ENCODE peak calls at places on chromosomes 7 and 10, in four cellular contexts. B is heart left ventricle, Q is PC-3, I is H9. E is an unnamed sample.

GRCh38 chr10:84654671-84655070 is 326.3 kb downstream of the CCSER2 start:
- DNase-seq in B (no peak), Q (peak), I (no peak), E (no peak)

GRCh38 chr7:131249003-131249402 is 78.7 kb upstream of the MKLN1 start:
- DNase-seq in B (peak), Q (peak), I (no peak), E (no peak)

GRCh38 chr7:124907490-124907889 is 22.1 kb downstream of the POT1 start:
- DNase-seq in B (no peak), Q (no peak), I (no peak), E (no peak)

GRCh38 chr10:96263173-96263572 is 8.2 kb downstream of the BLNK start:
- DNase-seq in B (no peak), Q (no peak), I (no peak), E (no peak)

GRCh38 chr7:102991077-102991539 is 78.3 kb downstream of the LRRC17 start:
- DNase-seq in B (no peak), Q (peak), I (no peak), E (no peak)

GRCh38 chr10:5564537-5565204 is 39.9 kb downstream of the CALML3 start:
- DNase-seq in B (no peak), Q (no peak), I (no peak), E (no peak)

GRCh38 chr7:55438765-55439525 is 73.8 kb downstream of the LANCL2 start:
- DNase-seq in B (peak), Q (peak), I (no peak), E (no peak)

GRCh38 chr7:152969335-152969734 is 209.8 kb downstream of the ACTR3B start:
- DNase-seq in B (no peak), Q (no peak), I (no peak), E (no peak)

GRCh38 chr10:86648706-86649426 is 5.5 kb upstream of the OPN4 start:
- DNase-seq in B (peak), Q (peak), I (no peak), E (peak)

GRCh38 chr10:73889014-73889413 is 14.7 kb upstream of the CAMK2G start:
- DNase-seq in B (peak), Q (peak), I (peak), E (no peak)

GRCh38 chr7:75650062-75650461 is 88.7 kb downstream of the HIP1 start:
- DNase-seq in B (no peak), Q (no peak), I (peak), E (no peak)

GRCh38 chr10:81013771-81014170 is 476.1 kb downstream of the SH2D4B start:
- DNase-seq in B (no peak), Q (no peak), I (no peak), E (no peak)

GRCh38 chr7:67913604-67914003 is 917.0 kb downstream of the TYW1 start:
- DNase-seq in B (no peak), Q (no peak), I (no peak), E (no peak)

GRCh38 chr10:36373424-36374096 is 731.5 kb upstream of the FZD8 start:
- DNase-seq in B (no peak), Q (no peak), I (peak), E (no peak)

GRCh38 chr7:5077740-5078139 is 32.1 kb downstream of the RBAK start:
- DNase-seq in B (no peak), Q (peak), I (no peak), E (no peak)

GRCh38 chr7:92246363-92247101 is 758 bp downstream of the ANKIB1 start:
- DNase-seq in B (peak), Q (peak), I (peak), E (no peak)

GRCh38 chr7:119572541-119572940 is 700.4 kb upstream of the KCND2 start:
- DNase-seq in B (no peak), Q (no peak), I (peak), E (no peak)

GRCh38 chr7:139108256-139109187 is 998 bp downstream of the ZC3HAV1 start:
- DNase-seq in B (peak), Q (peak), I (peak), E (no peak)

GRCh38 chr7:105581066-105581811 is at the start of gene EFCAB10:
- DNase-seq in B (peak), Q (no peak), I (peak), E (peak)

GRCh38 chr7:139739863-139740597 is 37.8 kb downstream of the HIPK2 start:
- DNase-seq in B (peak), Q (peak), I (no peak), E (no peak)

GRCh38 chr7:11228515-11228914 is 254.8 kb downstream of the PHF14 start:
- DNase-seq in B (peak), Q (peak), I (no peak), E (no peak)

GRCh38 chr10:124545346-124545745 is 83.7 kb downstream of the LHPP start:
- DNase-seq in B (no peak), Q (no peak), I (no peak), E (no peak)

GRCh38 chr10:78543749-78544446 is 510.2 kb downstream of the RPS24 start:
- DNase-seq in B (peak), Q (no peak), I (no peak), E (no peak)

GRCh38 chr7:40199076-40199802 is 64.4 kb downstream of the SUGCT start:
- DNase-seq in B (no peak), Q (peak), I (no peak), E (peak)

GRCh38 chr7:111392976-111393762 is 169.1 kb downstream of the IMMP2L start:
- DNase-seq in B (peak), Q (no peak), I (no peak), E (no peak)

GRCh38 chr10:34255075-34255474 is 560.0 kb downstream of the PARD3 start:
- DNase-seq in B (no peak), Q (peak), I (no peak), E (no peak)

GRCh38 chr7:34165927-34166550 is 260.7 kb downstream of the BMPER start:
- DNase-seq in B (no peak), Q (peak), I (no peak), E (no peak)

GRCh38 chr7:28784166-28784870 is 173.8 kb downstream of the TRIL start:
- DNase-seq in B (no peak), Q (no peak), I (no peak), E (no peak)

GRCh38 chr7:130758429-130759056 is 24.5 kb upstream of the KLF14 start:
- DNase-seq in B (no peak), Q (peak), I (no peak), E (no peak)

GRCh38 chr7:90931996-90932912 is 332.0 kb upstream of the FZD1 start:
- DNase-seq in B (no peak), Q (no peak), I (no peak), E (no peak)

GRCh38 chr7:116952640-116953371 is 495 bp upstream of the ST7 start:
- DNase-seq in B (peak), Q (peak), I (peak), E (peak)

GRCh38 chr10:102537948-102538347 is 34.2 kb downstream of the SUFU start:
- DNase-seq in B (no peak), Q (no peak), I (no peak), E (no peak)

GRCh38 chr10:102537367-102537766 is 33.6 kb downstream of the SUFU start:
- DNase-seq in B (no peak), Q (no peak), I (no peak), E (no peak)

GRCh38 chr10:102538811-102539210 is 35.0 kb downstream of the SUFU start:
- DNase-seq in B (no peak), Q (no peak), I (no peak), E (no peak)

GRCh38 chr10:102542800-102543418 is 39.1 kb downstream of the SUFU start:
- DNase-seq in B (no peak), Q (peak), I (no peak), E (no peak)

DNA sequence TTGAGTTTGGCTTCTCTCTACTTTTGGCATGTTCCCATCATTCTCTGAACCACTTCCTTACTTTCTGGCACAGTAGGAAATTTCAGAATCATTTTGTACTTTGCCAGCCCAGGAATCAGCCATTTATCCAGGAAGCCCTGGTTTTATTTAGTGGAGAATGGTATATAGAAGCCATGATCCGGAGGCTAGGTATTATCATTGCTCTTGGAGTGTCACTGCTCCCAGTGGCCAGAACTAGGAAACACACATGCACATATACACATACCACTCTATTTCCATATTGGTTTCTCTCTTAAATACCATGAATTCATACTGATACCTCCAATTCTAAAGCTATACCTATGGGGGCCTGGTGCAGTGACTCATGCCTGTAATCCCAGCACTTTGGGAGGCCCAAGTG is 36.3 kb downstream of the SUFU start:
- DNase-seq in B (no peak), Q (peak), I (no peak), E (no peak)
- TF ChIP-seq CTCF in B (peak), Q (peak), I (peak), E (peak)

GRCh38 chr7:107128217-107128616 is 40.6 kb upstream of the HBP1 start:
- DNase-seq in B (no peak), Q (no peak), I (no peak), E (no peak)

GRCh38 chr7:107128748-107129147 is 40.1 kb upstream of the HBP1 start:
- DNase-seq in B (no peak), Q (no peak), I (no peak), E (no peak)

GRCh38 chr7:107125475-107125874 is 43.3 kb upstream of the HBP1 start:
- DNase-seq in B (no peak), Q (no peak), I (no peak), E (no peak)

GRCh38 chr7:107133396-107133795 is 35.4 kb upstream of the HBP1 start:
- DNase-seq in B (no peak), Q (no peak), I (no peak), E (no peak)

DNA sequence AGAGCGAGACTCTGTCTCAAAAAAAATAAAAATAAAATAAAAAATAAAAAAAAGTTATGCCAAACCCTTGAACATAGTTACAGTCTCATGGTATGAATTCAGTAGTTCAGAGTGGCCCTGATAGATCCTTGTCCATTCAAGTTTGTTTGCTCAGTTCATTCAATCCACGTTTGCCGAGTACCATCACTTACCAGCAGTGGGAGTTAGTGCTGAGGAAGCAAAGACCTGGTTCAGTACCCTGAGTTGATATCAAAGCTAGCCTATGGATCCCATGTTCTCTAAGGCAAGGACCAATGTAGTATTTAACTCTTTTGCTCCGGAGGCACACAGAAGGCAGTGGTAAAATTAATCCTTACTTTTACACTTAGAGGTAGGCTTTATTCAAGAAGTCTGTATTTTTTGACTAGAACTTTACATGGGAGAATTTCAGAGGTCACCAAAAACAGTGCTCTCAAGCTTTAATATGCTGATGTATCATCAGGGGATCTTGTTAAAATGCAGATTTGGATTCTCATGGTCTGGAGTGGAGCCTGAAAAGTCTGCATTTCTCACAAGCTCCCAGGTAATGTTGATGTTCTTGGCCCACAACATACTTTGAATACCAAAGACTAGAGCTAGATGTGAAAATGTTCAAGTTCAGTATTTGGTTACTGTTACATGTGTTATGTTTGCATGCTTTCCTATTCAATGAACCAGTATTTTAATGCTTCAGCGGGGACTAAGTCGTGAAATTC is 38.1 kb upstream of the HBP1 start:
- DNase-seq in B (no peak), Q (peak), I (peak), E (no peak)
- TF ChIP-seq CTCF in B (peak), Q (peak), I (peak), E (no peak)

DNA sequence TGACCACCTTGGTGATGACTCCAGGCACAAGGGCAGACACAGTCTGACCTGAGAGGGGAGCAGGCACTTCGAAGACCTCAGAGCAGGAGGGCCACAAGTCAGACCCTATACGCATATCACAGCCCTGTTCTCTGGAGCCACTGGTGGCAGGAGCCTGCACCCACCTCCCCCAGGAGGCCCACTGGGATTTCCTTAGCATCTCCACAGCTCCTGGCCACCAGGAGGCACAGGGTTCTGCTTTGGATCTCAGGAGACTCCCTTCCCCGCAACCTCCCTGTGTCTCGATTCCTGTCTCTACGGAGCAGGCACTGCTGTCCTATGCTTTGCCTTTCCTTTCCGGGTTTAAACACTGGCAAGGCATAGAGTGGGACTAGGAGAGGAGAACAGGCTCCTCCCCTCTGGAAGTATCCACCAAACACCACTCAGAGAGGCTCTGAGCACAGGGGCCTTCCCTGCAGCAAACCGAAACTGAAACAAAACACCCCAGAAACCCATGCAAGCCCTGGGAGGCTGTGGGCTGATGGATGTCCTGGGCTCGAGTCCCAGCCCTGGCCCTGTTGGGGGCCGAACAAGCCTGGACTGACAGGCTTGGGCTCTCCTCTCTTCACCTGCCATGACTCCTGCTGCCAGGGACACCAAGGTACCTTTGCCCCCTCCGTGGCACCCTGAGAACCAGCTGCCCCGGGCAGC is 166.3 kb downstream of the NEURL1 start:
- DNase-seq in B (peak), Q (no peak), I (no peak), E (peak)
- TF ChIP-seq CTCF in B (no peak), Q (no peak), I (peak), E (peak)

GRCh38 chr7:43766564-43766963 is 8.1 kb downstream of the BLVRA start:
- DNase-seq in B (no peak), Q (no peak), I (no peak), E (peak)
- TF ChIP-seq CTCF in B (no peak), Q (no peak), I (no peak), E (no peak)

DNA sequence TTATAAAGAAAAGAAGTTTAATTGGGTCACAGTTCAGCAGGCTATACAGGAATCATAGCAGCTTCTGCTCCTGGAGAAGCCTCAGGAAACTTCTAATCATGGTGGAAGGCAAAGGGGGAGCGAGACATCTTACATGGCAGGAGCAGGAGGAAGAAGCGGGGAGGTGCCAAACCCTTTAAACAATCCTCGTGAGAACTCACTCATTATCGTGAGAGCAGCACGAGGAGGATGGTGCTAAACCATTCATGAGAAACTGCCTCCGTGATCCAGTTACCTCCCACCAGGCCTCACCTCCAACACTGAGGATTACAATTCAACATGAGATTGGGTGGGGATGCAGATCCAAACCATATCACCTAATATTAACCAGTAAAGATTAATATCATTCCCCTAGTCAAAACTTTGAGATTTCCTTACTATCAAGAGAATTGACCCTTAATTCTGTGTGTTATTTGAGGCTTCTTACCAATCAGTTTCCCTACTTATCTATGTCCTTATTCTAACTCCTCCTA is 1.6 kb upstream of the SMO start:
- DNase-seq in B (no peak), Q (no peak), I (no peak), E (no peak)
- TF ChIP-seq CTCF in B (no peak), Q (no peak), I (no peak), E (no peak)

DNA sequence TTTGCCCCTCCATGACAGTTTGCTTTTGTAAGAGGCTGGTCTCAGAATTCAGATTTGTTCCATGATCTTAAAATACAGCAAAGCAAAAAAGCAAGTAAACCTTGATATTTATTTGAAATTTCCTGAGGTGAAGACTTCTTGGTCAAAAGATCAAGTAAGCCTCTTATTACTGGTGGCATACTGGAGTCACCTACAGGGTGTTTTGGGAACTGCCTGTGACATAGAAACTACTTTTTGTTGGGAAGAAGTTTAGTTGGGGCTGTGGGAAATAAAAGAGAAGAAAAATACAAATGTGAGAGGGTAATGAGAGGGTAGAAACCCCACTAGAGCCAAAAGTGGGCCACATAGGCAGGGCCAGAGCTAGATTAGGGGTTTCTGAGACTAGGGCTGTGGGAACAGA is 217.9 kb downstream of the OTUD1 start:
- DNase-seq in B (no peak), Q (peak), I (no peak), E (no peak)
- TF ChIP-seq CTCF in B (peak), Q (peak), I (peak), E (no peak)

GRCh38 chr10:132636358-132636757 is 98.8 kb downstream of the INPP5A start:
- DNase-seq in B (no peak), Q (no peak), I (no peak), E (no peak)

GRCh38 chr10:132634947-132635271 is 97.3 kb downstream of the INPP5A start:
- DNase-seq in B (no peak), Q (no peak), I (no peak), E (no peak)

GRCh38 chr10:132639470-132639869 is 101.9 kb downstream of the INPP5A start:
- DNase-seq in B (no peak), Q (no peak), I (no peak), E (no peak)

GRCh38 chr10:132638130-132638515 is 100.5 kb downstream of the INPP5A start:
- DNase-seq in B (no peak), Q (no peak), I (no peak), E (no peak)

DNA sequence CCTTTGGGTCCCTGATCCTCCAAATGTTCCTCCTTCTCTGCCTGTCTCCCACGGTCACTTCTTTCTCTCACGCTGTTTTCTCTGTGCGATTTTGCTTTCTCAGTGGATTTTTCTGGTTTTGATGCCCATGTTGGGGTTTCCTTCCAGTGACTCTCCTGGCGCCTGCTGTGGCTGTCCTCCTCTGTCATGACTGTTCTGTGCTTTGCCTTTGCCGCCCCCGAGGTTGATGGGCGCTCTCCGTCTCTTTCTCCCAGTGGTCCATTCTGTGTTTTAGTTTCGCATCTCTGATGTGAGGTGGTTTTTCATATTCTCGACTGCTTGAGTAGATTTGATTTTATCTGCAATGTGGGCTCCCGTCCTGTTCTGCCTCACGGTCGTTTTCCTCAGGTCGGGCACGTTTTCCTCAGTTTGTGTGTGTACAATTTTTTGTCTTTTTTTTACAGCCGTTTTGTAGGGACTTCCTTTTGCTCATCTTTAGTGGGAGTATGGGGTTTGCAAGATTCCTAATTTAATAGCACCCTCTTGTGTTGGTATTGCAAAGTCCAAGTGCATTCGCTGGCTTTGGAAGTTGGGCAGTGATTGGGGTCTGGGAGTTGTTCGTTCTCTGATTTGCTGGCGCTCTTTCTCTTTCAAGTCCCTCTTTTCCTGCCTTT is 100.0 kb downstream of the INPP5A start:
- DNase-seq in B (no peak), Q (peak), I (peak), E (no peak)
- TF ChIP-seq CTCF in B (peak), Q (peak), I (peak), E (peak)

E was measured in osteocyte.